ENCODE peak calls at places on chromosome 15, in six cellular contexts. T is Karpas-422, C is fibroblast of lung, H is NT2/D1, A is PC-3, P is SK-N-SH. B is an unnamed sample.

GRCh38 chr15:99986297-99987118 is 253.3 kb upstream of the LYSMD4 start:
- DNase-seq in H (no peak), T (no peak), C (peak), A (no peak), P (no peak), B (no peak)

GRCh38 chr15:72554471-72555425 is 80.6 kb downstream of the ARIH1 start:
- DNase-seq in A (peak), C (peak), H (no peak), T (no peak), P (no peak), B (peak)

GRCh38 chr15:101635944-101636727 is 16.0 kb downstream of the TM2D3 start:
- DNase-seq in T (no peak), P (no peak), H (no peak), A (no peak), C (no peak), B (peak)

GRCh38 chr15:77975332-77976119 is 102.0 kb downstream of the TBC1D2B start:
- DNase-seq in A (no peak), H (no peak), C (no peak), P (peak), T (no peak), B (no peak)

GRCh38 chr15:42491540-42492225 is 742 bp upstream of the ZNF106 start:
- DNase-seq in T (no peak), H (no peak), P (no peak), C (peak), A (peak), B (peak)

GRCh38 chr15:34606545-34606944 is 23.1 kb upstream of the GOLGA8B start:
- DNase-seq in H (no peak), P (peak), T (no peak), C (peak), A (no peak), B (peak)

GRCh38 chr15:33149919-33150318 is 44.6 kb downstream of the FMN1 start:
- DNase-seq in H (no peak), A (peak), C (peak), P (no peak), T (no peak), B (peak)

GRCh38 chr15:85771781-85772445 is 22.8 kb downstream of the KLHL25 start:
- DNase-seq in A (no peak), T (no peak), P (no peak), H (no peak), C (peak), B (peak)

GRCh38 chr15:96335429-96335807 is 4.9 kb downstream of the NR2F2 start:
- DNase-seq in A (peak), C (peak), H (no peak), P (no peak), T (no peak), B (peak)

DNA sequence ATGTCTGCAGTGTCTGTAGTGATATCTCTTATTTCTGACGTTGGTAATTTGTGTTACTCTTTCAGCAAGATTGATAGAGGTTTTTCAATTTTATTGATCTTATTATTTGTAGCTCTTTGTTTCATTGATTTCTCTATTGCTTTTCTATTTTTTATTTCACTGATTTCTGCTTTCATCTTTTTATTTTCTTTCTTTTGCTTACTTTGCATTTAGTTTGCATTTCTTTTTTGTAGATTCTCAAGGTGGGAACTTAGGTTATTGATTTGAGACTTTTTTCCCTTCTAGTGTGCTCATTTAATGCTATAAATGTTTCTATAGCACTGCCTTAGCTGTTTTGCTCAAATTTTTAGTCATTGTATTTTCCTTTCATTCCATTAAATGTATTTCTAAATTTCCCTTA is 49.5 kb upstream of the GABRG3 start:
- DNase-seq in A (no peak), H (no peak), T (no peak), P (no peak), C (no peak), B (no peak)
- H3K9ac ChIP-seq in A (no peak), H (no peak), T (no peak), P (no peak), C (no peak), B (no peak)

DNA sequence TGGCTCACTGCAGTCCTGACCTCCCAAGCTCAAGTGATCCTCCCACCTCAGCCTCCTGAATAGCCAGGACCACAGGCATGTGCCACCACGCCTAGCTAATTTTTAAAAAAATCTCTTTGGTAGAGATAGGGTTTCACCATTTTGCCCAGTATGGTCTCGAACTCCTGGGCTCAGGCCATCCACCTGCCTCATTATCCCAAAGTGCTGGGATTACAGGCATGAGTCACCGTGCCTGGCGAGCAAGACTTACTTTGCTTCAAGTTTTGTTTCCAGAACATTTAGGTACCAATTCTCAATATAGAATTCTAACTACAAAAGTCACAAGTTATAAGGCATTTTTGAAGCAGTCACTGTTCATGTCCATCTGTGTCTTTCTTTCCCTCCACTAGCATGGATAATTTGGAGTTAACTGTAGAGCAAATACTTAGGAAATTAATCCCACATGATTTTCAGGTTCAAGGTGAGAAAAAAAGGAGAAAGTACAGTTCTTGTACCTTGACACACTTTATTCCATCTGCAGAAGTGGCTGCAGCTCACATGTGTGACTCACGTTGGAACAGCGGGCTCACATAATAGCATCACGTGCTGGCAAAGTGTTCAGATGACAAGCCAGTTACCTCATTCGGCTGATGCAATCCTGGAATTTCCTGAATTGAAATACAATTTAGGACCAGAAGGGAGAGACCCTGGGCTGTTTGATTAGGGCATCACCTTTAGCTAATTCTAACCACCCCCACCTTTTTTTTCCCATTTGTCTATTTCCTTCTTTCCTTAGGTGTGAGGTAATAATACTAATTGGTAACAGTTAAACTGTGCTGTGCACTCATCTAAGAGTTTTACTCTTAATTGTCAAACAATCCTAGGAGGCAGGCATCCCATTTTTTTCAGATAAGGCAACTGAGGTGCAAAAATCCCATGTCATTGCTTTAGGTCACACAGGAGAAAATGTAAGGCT is 46.9 kb upstream of the NEDD4 start:
- DNase-seq in H (no peak), T (no peak), A (peak), C (peak), P (no peak), B (peak)
- H3K9ac ChIP-seq in H (no peak), T (no peak), A (no peak), C (no peak), P (peak), B (peak)

DNA sequence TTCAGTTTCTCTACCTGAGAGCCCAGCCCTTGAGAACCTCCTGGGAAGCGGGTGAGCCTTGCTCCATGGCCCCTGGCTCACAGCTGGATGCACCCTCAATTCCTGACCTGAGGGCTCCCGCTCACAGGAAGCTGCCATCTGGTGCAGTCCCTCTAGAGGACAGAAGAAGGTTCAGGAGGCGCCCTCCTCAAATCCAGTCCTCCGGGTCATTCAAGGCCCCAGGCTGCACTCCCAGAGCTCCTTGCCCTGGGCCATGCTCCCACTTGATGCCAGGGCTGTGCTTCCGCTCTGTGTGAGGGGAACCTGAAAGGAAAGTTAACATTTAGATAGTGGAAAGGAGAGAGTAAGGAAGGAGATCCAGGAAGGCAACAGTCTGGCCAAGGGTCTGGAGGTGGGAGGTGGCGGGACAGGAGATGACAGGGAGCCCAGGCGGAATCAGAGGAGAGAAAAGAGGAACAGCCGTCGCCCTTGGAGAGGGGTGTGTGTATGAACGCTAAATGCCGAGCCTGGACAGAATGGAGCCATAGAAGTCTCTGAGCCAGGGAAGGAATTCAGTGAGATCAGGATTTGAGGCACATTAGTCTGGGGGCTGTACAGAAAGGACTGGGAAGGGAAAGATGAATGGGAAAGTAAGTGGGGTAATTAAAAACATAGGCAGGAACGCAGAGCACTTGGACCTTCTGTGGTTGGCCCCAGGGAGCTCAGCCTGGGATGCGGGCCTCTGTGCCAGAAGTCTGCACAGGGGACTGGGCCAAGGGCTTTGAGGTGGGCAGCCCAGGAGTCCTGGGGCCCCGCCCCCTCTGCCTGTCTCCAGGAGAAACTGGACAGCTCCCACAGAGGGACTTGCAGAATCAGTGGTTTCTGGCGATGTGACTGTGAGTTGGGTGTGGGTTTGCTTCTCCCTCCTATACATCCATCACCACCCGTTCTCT is 26.1 kb downstream of the TBC1D21 start:
- DNase-seq in H (no peak), T (no peak), C (peak), P (peak), A (no peak), B (peak)
- H3K9ac ChIP-seq in H (no peak), T (no peak), C (no peak), P (no peak), A (no peak), B (peak)

GRCh38 chr15:70507772-70508351 is 255.5 kb downstream of the UACA start:
- DNase-seq in H (no peak), C (peak), P (no peak), A (peak), T (peak), B (peak)

GRCh38 chr15:70504988-70505387 is 258.4 kb downstream of the UACA start:
- DNase-seq in A (no peak), C (no peak), T (no peak), H (no peak), P (no peak), B (no peak)

GRCh38 chr15:70504305-70504951 is 258.9 kb downstream of the UACA start:
- DNase-seq in T (peak), P (peak), C (peak), H (no peak), A (peak), B (peak)

GRCh38 chr15:70505411-70505919 is 257.9 kb downstream of the UACA start:
- DNase-seq in H (no peak), C (peak), A (peak), T (no peak), P (no peak), B (peak)

DNA sequence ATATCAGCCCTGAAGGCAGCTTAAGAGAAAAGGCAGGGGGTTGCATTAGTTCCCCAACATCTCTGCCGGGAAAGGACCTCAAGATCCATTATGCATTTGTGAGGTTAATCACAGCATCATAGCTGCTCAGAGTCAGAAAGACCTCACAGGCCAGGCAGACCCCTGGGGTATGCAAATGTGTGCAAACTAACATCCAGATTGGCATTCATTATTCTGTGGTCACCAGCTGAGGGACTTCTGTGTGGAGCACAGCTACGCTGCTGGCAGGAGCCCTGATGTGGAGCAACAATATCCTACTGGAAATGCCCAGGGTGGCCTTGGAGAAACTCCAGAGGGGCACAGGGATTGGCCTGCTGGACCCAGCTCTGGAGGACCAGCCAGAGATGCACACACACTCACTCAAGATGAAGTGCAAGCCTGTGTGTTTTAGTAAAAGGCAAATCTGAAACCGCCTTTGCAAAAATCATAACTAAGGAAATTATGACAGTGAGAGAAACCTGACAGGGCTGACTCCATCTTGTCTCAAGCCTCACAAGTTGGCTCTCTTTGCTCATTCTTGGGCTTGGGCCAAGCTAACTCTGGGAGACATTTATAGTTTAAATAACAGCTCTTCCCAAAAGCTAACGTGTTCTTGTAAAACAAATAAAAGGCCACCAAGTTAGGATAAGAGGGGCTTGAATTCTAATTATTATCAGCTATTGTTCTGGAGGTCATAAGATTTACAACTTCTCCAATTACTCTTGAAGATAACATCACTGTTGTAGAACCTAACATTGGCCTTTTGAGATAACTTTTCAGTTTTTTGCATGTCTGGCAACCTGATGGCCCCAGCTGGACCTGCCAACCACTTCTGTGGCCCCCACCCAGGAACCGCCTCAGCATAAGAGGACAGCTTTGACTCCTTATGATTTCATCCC is 257.1 kb downstream of the UACA start:
- DNase-seq in A (peak), T (peak), C (no peak), H (peak), P (no peak), B (no peak)
- H3K9ac ChIP-seq in A (peak), T (peak), C (no peak), H (no peak), P (no peak), B (no peak)

B was measured in GM23248.